ENCODE peak calls at places on chromosomes 3 and 15, in five cellular contexts. V is GM23338, W is heart right ventricle, Z is endodermal cell, C is AG04450. E is an unnamed sample.

GRCh38 chr15:52493968-52494367 is 34.7 kb downstream of the MYO5A start:
- DNase-seq in V (no peak), W (no peak), Z (no peak), C (no peak), E (no peak)

GRCh38 chr15:59366368-59367021 is 6.2 kb downstream of the MYO1E start:
- DNase-seq in V (no peak), W (no peak), Z (no peak), C (no peak), E (no peak)

GRCh38 chr3:152322756-152323155 is 54.0 kb downstream of the MBNL1 start:
- DNase-seq in V (no peak), W (no peak), Z (no peak), C (no peak), E (no peak)

GRCh38 chr3:128794067-128794768 is 68.2 kb downstream of the RAB7A start:
- DNase-seq in V (no peak), W (no peak), Z (no peak), C (peak), E (peak)

GRCh38 chr3:12964713-12965612 is 108.3 kb downstream of the IQSEC1 start:
- DNase-seq in V (peak), W (no peak), Z (no peak), C (no peak), E (no peak)

GRCh38 chr3:30004481-30004880 is 601.9 kb upstream of the TGFBR2 start:
- DNase-seq in V (no peak), W (no peak), Z (no peak), C (no peak), E (no peak)

GRCh38 chr3:158763421-158763820 is 31.2 kb upstream of the RARRES1 start:
- DNase-seq in V (no peak), W (no peak), Z (no peak), C (no peak), E (no peak)

GRCh38 chr15:35306361-35306981 is 221.4 kb upstream of the NANOGP8 start:
- DNase-seq in V (peak), W (no peak), Z (no peak), C (no peak), E (peak)

GRCh38 chr3:188150982-188151381 is 3.0 kb upstream of the LPP start:
- DNase-seq in V (no peak), W (no peak), Z (no peak), C (no peak), E (no peak)

GRCh38 chr3:194851254-194851653 is 165.6 kb downstream of the FAM43A start:
- DNase-seq in V (no peak), W (no peak), Z (no peak), C (no peak), E (no peak)

GRCh38 chr15:88865498-88866099 is 29.7 kb downstream of the HAPLN3 start:
- DNase-seq in V (no peak), W (no peak), Z (no peak), C (no peak), E (peak)

GRCh38 chr3:126679318-126679751 is 24.4 kb upstream of the TXNRD3 start:
- DNase-seq in V (peak), W (peak), Z (peak), C (peak), E (peak)

GRCh38 chr3:25903371-25903770 is 113.5 kb downstream of the OXSM start:
- DNase-seq in V (no peak), W (no peak), Z (no peak), C (no peak), E (no peak)

GRCh38 chr3:25906132-25906906 is 116.4 kb downstream of the OXSM start:
- DNase-seq in V (peak), W (no peak), Z (no peak), C (no peak), E (no peak)

GRCh38 chr3:25902586-25902985 is 112.7 kb downstream of the OXSM start:
- DNase-seq in V (no peak), W (no peak), Z (no peak), C (no peak), E (no peak)

GRCh38 chr3:25901796-25902195 is 111.9 kb downstream of the OXSM start:
- DNase-seq in V (no peak), W (no peak), Z (no peak), C (no peak), E (no peak)

GRCh38 chr3:25904248-25904647 is 114.4 kb downstream of the OXSM start:
- DNase-seq in V (peak), W (no peak), Z (peak), C (no peak), E (peak)
- TF ChIP-seq CTCF in V (peak), W (peak), Z (peak), C (no peak), E (no peak)

GRCh38 chr15:84821501-84822021 is 4.4 kb downstream of the ALPK3 start:
- DNase-seq in V (no peak), W (no peak), Z (no peak), C (no peak), E (no peak)
- TF ChIP-seq CTCF in V (no peak), W (no peak), Z (no peak), C (peak), E (no peak)

GRCh38 chr3:169815590-169816150 is 3.0 kb upstream of the LRRC34 start:
- DNase-seq in V (no peak), W (no peak), Z (no peak), C (no peak), E (no peak)

GRCh38 chr3:169812844-169813677 is at the start of the genes LRRC34 and LRRIQ4:
- DNase-seq in V (peak), W (peak), Z (peak), C (peak), E (no peak)

GRCh38 chr3:169812124-169812843 is 386 bp upstream of the LRRIQ4 start:
- DNase-seq in V (peak), W (peak), Z (peak), C (peak), E (no peak)

GRCh38 chr3:169811606-169812123 is 1.0 kb upstream of the LRRIQ4 start:
- DNase-seq in V (no peak), W (no peak), Z (no peak), C (peak), E (no peak)

GRCh38 chr3:169813757-169814517 is 1.2 kb upstream of the LRRC34 start:
- DNase-seq in V (peak), W (no peak), Z (peak), C (no peak), E (peak)
- TF ChIP-seq CTCF in V (peak), W (no peak), Z (peak), C (no peak), E (no peak)

DNA sequence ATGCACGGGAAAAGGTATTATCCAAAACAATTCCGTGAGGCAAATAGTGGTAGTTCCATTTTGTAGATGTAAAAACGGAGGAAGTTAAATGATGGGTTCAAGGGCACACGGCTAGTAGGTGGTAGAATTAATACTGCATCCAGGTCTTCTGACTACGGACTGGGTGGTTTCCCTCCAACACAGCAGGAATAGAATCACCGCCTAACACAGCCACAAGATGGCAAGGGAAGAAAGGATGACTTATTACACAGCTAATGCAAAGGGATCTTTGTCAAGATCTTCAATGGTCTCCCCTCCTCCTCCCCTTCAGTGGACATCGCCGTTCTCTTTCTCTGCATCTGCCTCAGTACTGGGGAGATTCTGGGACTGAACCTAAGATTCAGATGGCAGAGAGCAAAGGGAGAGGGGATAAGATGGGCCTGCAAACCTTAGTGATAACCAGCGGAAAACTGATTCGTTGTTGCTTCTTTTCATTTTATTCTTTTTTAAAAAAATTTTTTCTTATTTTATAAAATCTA is 574 bp upstream of the TOPBP1 start:
- DNase-seq in V (peak), W (no peak), Z (peak), C (no peak), E (peak)
- TF ChIP-seq CTCF in V (peak), W (no peak), Z (peak), C (no peak), E (no peak)

GRCh38 chr3:26118165-26118564 is 328.3 kb downstream of the OXSM start:
- DNase-seq in V (peak), W (no peak), Z (peak), C (no peak), E (peak)
- TF ChIP-seq CTCF in V (peak), W (no peak), Z (peak), C (no peak), E (peak)